ENCODE peak calls at places on chromosome 16, in six cellular contexts. One of them, this sample, is unnamed.

GRCh38 chr16:3590736-3591435 is 13.7 kb upstream of the NLRC3 start:
- DNase-seq in lower lobe of right lung: peak; percentile 74
- DNase-seq in lung microvascular endothelial cell: no peak
- DNase-seq in activated CD8-positive, alpha-beta memory T cell treated with anti-CD3 and anti-CD28 coated beads for 4 hours: no peak
- DNase-seq in CD8-positive, alpha-beta memory T cell: no peak
- DNase-seq in SK-N-DZ: no peak
- DNase-seq in this sample: no peak

GRCh38 chr16:4501071-4501478 is 24.9 kb downstream of the HMOX2 start:
- DNase-seq in activated CD8-positive, alpha-beta memory T cell treated with anti-CD3 and anti-CD28 coated beads for 4 hours: no peak
- DNase-seq in CD8-positive, alpha-beta memory T cell: no peak
- DNase-seq in lower lobe of right lung: no peak
- DNase-seq in lung microvascular endothelial cell: peak; percentile 42
- DNase-seq in SK-N-DZ: no peak
- DNase-seq in this sample: no peak

GRCh38 chr16:57194512-57194911 is 8.4 kb downstream of the RSPRY1 start:
- DNase-seq in SK-N-DZ: peak; percentile 26
- DNase-seq in activated CD8-positive, alpha-beta memory T cell treated with anti-CD3 and anti-CD28 coated beads for 4 hours: no peak
- DNase-seq in lung microvascular endothelial cell: peak; percentile 90
- DNase-seq in CD8-positive, alpha-beta memory T cell: no peak
- DNase-seq in lower lobe of right lung: no peak
- DNase-seq in this sample: no peak

GRCh38 chr16:53100889-53101288 is 46.1 kb downstream of the CHD9 start:
- DNase-seq in CD8-positive, alpha-beta memory T cell: no peak
- DNase-seq in lung microvascular endothelial cell: no peak
- DNase-seq in SK-N-DZ: no peak
- DNase-seq in lower lobe of right lung: no peak
- DNase-seq in activated CD8-positive, alpha-beta memory T cell treated with anti-CD3 and anti-CD28 coated beads for 4 hours: no peak
- DNase-seq in this sample: no peak

GRCh38 chr16:56625140-56625942 is at the start of gene MT1E:
- DNase-seq in activated CD8-positive, alpha-beta memory T cell treated with anti-CD3 and anti-CD28 coated beads for 4 hours: no peak
- DNase-seq in CD8-positive, alpha-beta memory T cell: peak; percentile 76
- DNase-seq in SK-N-DZ: no peak
- DNase-seq in lower lobe of right lung: peak; percentile 88
- DNase-seq in lung microvascular endothelial cell: peak; percentile 76
- DNase-seq in this sample: no peak

GRCh38 chr16:56389554-56389953 is 35.8 kb downstream of the AMFR start:
- DNase-seq in SK-N-DZ: no peak
- DNase-seq in lung microvascular endothelial cell: peak; percentile 67
- DNase-seq in lower lobe of right lung: no peak
- DNase-seq in activated CD8-positive, alpha-beta memory T cell treated with anti-CD3 and anti-CD28 coated beads for 4 hours: no peak
- DNase-seq in CD8-positive, alpha-beta memory T cell: no peak
- DNase-seq in this sample: no peak

GRCh38 chr16:23134274-23134673 is 15.0 kb downstream of the USP31 start:
- DNase-seq in CD8-positive, alpha-beta memory T cell: no peak
- DNase-seq in lung microvascular endothelial cell: peak; percentile 88
- DNase-seq in lower lobe of right lung: no peak
- DNase-seq in SK-N-DZ: no peak
- DNase-seq in activated CD8-positive, alpha-beta memory T cell treated with anti-CD3 and anti-CD28 coated beads for 4 hours: no peak
- DNase-seq in this sample: no peak

GRCh38 chr16:988465-989353 is 7.1 kb downstream of the SOX8 start:
- DNase-seq in lower lobe of right lung: no peak
- DNase-seq in activated CD8-positive, alpha-beta memory T cell treated with anti-CD3 and anti-CD28 coated beads for 4 hours: no peak
- DNase-seq in SK-N-DZ: no peak
- DNase-seq in CD8-positive, alpha-beta memory T cell: no peak
- DNase-seq in lung microvascular endothelial cell: no peak
- DNase-seq in this sample: no peak

This sample was measured in effector memory CD4-positive, alpha-beta T cell.